ENCODE peak calls at places on chromosomes 4 and X, in seven cellular contexts. One of them, this sample, is unnamed.

GRCh38 chrX:39769748-39770147 is 328.0 kb downstream of the BCOR start:
- DNase-seq in WERI-Rb-1: no peak
- DNase-seq in heart right ventricle: no peak
- DNase-seq in GM06990: no peak
- DNase-seq in CD4-positive, alpha-beta T cell: no peak
- DNase-seq in HL-60: no peak
- DNase-seq in left ventricle myocardium inferior: no peak
- DNase-seq in this sample: no peak

GRCh38 chrX:150575415-150575814 is 7.0 kb downstream of the MTM1 start:
- DNase-seq in left ventricle myocardium inferior: no peak
- DNase-seq in WERI-Rb-1: no peak
- DNase-seq in CD4-positive, alpha-beta T cell: peak
- DNase-seq in HL-60: no peak
- DNase-seq in heart right ventricle: no peak
- DNase-seq in GM06990: no peak
- DNase-seq in this sample: no peak

GRCh38 chr4:86942185-86942666 is 7.4 kb downstream of the AFF1 start:
- DNase-seq in CD4-positive, alpha-beta T cell: no peak
- DNase-seq in left ventricle myocardium inferior: no peak
- DNase-seq in WERI-Rb-1: no peak
- DNase-seq in heart right ventricle: no peak
- DNase-seq in HL-60: no peak
- DNase-seq in GM06990: no peak
- DNase-seq in this sample: no peak

GRCh38 chrX:120790552-120790951 is 85.1 kb downstream of the CT47B1 start:
- DNase-seq in GM06990: no peak
- DNase-seq in heart right ventricle: no peak
- DNase-seq in HL-60: no peak
- DNase-seq in CD4-positive, alpha-beta T cell: no peak
- DNase-seq in left ventricle myocardium inferior: no peak
- DNase-seq in WERI-Rb-1: no peak
- DNase-seq in this sample: no peak

GRCh38 chr4:77619408-77619807 is 13.8 kb downstream of the CXCL13 start:
- DNase-seq in CD4-positive, alpha-beta T cell: no peak
- DNase-seq in heart right ventricle: no peak
- DNase-seq in left ventricle myocardium inferior: no peak
- DNase-seq in WERI-Rb-1: no peak
- DNase-seq in GM06990: no peak
- DNase-seq in HL-60: no peak
- DNase-seq in this sample: no peak

GRCh38 chrX:2348225-2348624 is 152.6 kb downstream of the DHRSX start:
- DNase-seq in heart right ventricle: no peak
- DNase-seq in CD4-positive, alpha-beta T cell: no peak
- DNase-seq in GM06990: no peak
- DNase-seq in left ventricle myocardium inferior: no peak
- DNase-seq in HL-60: no peak
- DNase-seq in WERI-Rb-1: no peak
- DNase-seq in this sample: no peak

GRCh38 chrX:21946925-21947641 is 6.6 kb downstream of the SMS start:
- DNase-seq in CD4-positive, alpha-beta T cell: no peak
- DNase-seq in HL-60: no peak
- DNase-seq in left ventricle myocardium inferior: no peak
- DNase-seq in WERI-Rb-1: peak
- DNase-seq in GM06990: no peak
- DNase-seq in heart right ventricle: no peak
- DNase-seq in this sample: no peak

GRCh38 chrX:56788717-56789122 is 59.7 kb downstream of the NBDY start:
- DNase-seq in WERI-Rb-1: peak
- DNase-seq in CD4-positive, alpha-beta T cell: peak
- DNase-seq in left ventricle myocardium inferior: no peak
- DNase-seq in HL-60: no peak
- DNase-seq in heart right ventricle: no peak
- DNase-seq in GM06990: no peak
- DNase-seq in this sample: no peak

GRCh38 chr4:2799971-2800690 is 7.2 kb downstream of the SH3BP2 start:
- DNase-seq in GM06990: peak
- DNase-seq in CD4-positive, alpha-beta T cell: no peak
- DNase-seq in HL-60: peak
- DNase-seq in WERI-Rb-1: no peak
- DNase-seq in left ventricle myocardium inferior: peak
- DNase-seq in heart right ventricle: no peak
- DNase-seq in this sample: peak

GRCh38 chr4:52932586-52933482 is 70.7 kb downstream of the RASL11B start:
- DNase-seq in heart right ventricle: no peak
- DNase-seq in HL-60: no peak
- DNase-seq in GM06990: no peak
- DNase-seq in left ventricle myocardium inferior: no peak
- DNase-seq in WERI-Rb-1: no peak
- DNase-seq in CD4-positive, alpha-beta T cell: no peak
- DNase-seq in this sample: no peak

GRCh38 chr4:75708218-75708691 is 16.1 kb upstream of the USO1 start:
- DNase-seq in HL-60: peak
- DNase-seq in WERI-Rb-1: peak
- DNase-seq in CD4-positive, alpha-beta T cell: peak
- DNase-seq in GM06990: peak
- DNase-seq in left ventricle myocardium inferior: no peak
- DNase-seq in heart right ventricle: no peak
- DNase-seq in this sample: no peak

GRCh38 chrX:12891915-12892506 is 14.4 kb upstream of the TLR8 start:
- DNase-seq in GM06990: peak
- DNase-seq in left ventricle myocardium inferior: no peak
- DNase-seq in HL-60: no peak
- DNase-seq in CD4-positive, alpha-beta T cell: no peak
- DNase-seq in WERI-Rb-1: no peak
- DNase-seq in heart right ventricle: no peak
- DNase-seq in this sample: no peak

GRCh38 chr4:11543710-11544109 is 115.0 kb upstream of the HS3ST1 start:
- DNase-seq in heart right ventricle: no peak
- DNase-seq in HL-60: no peak
- DNase-seq in GM06990: no peak
- DNase-seq in WERI-Rb-1: no peak
- DNase-seq in CD4-positive, alpha-beta T cell: no peak
- DNase-seq in left ventricle myocardium inferior: no peak
- DNase-seq in this sample: no peak

GRCh38 chr4:33063238-33063637 is 2343.1 kb downstream of the PCDH7 start:
- DNase-seq in HL-60: no peak
- DNase-seq in WERI-Rb-1: no peak
- DNase-seq in GM06990: no peak
- DNase-seq in left ventricle myocardium inferior: no peak
- DNase-seq in heart right ventricle: no peak
- DNase-seq in CD4-positive, alpha-beta T cell: no peak
- DNase-seq in this sample: no peak

GRCh38 chrX:25154168-25154567 is 138.4 kb upstream of the ARX start:
- DNase-seq in CD4-positive, alpha-beta T cell: no peak
- DNase-seq in heart right ventricle: no peak
- DNase-seq in left ventricle myocardium inferior: no peak
- DNase-seq in HL-60: no peak
- DNase-seq in WERI-Rb-1: no peak
- DNase-seq in GM06990: no peak
- DNase-seq in this sample: no peak

GRCh38 chrX:57918750-57919436 is 8.6 kb upstream of the ZXDA start:
- DNase-seq in WERI-Rb-1: no peak
- DNase-seq in heart right ventricle: peak
- DNase-seq in left ventricle myocardium inferior: peak
- DNase-seq in CD4-positive, alpha-beta T cell: no peak
- DNase-seq in HL-60: no peak
- DNase-seq in GM06990: no peak
- DNase-seq in this sample: peak

GRCh38 chr4:171985129-171985528 is 171.9 kb downstream of the GALNTL6 start:
- DNase-seq in left ventricle myocardium inferior: no peak
- DNase-seq in GM06990: no peak
- DNase-seq in CD4-positive, alpha-beta T cell: no peak
- DNase-seq in heart right ventricle: no peak
- DNase-seq in HL-60: no peak
- DNase-seq in WERI-Rb-1: no peak
- DNase-seq in this sample: no peak

GRCh38 chr4:133146574-133147198 is 2.4 kb upstream of the PCDH10 start:
- DNase-seq in CD4-positive, alpha-beta T cell: no peak
- DNase-seq in HL-60: no peak
- DNase-seq in GM06990: no peak
- DNase-seq in left ventricle myocardium inferior: no peak
- DNase-seq in heart right ventricle: no peak
- DNase-seq in WERI-Rb-1: peak
- DNase-seq in this sample: no peak

GRCh38 chr4:159540501-159540900 is 437.6 kb downstream of the RAPGEF2 start:
- DNase-seq in CD4-positive, alpha-beta T cell: no peak
- DNase-seq in heart right ventricle: no peak
- DNase-seq in left ventricle myocardium inferior: no peak
- DNase-seq in GM06990: no peak
- DNase-seq in HL-60: no peak
- DNase-seq in WERI-Rb-1: no peak
- DNase-seq in this sample: no peak

GRCh38 chr4:143183513-143184216 is 1.1 kb upstream of the USP38 start:
- DNase-seq in GM06990: no peak
- DNase-seq in left ventricle myocardium inferior: no peak
- DNase-seq in HL-60: peak
- DNase-seq in heart right ventricle: no peak
- DNase-seq in WERI-Rb-1: no peak
- DNase-seq in CD4-positive, alpha-beta T cell: no peak
- DNase-seq in this sample: no peak

GRCh38 chr4:130172156-130172555 is 1076.2 kb downstream of the C4orf33 start:
- DNase-seq in HL-60: no peak
- DNase-seq in GM06990: no peak
- DNase-seq in WERI-Rb-1: no peak
- DNase-seq in left ventricle myocardium inferior: no peak
- DNase-seq in heart right ventricle: no peak
- DNase-seq in CD4-positive, alpha-beta T cell: no peak
- DNase-seq in this sample: no peak

GRCh38 chrX:68841251-68842049 is 12.6 kb downstream of the EFNB1 start:
- DNase-seq in GM06990: no peak
- DNase-seq in CD4-positive, alpha-beta T cell: no peak
- DNase-seq in heart right ventricle: no peak
- DNase-seq in HL-60: peak
- DNase-seq in WERI-Rb-1: no peak
- DNase-seq in left ventricle myocardium inferior: peak
- DNase-seq in this sample: no peak

GRCh38 chr4:102794999-102795398 is 32.4 kb downstream of the UBE2D3 start:
- DNase-seq in left ventricle myocardium inferior: no peak
- DNase-seq in heart right ventricle: no peak
- DNase-seq in GM06990: no peak
- DNase-seq in HL-60: no peak
- DNase-seq in WERI-Rb-1: no peak
- DNase-seq in CD4-positive, alpha-beta T cell: no peak
- DNase-seq in this sample: no peak

DNA sequence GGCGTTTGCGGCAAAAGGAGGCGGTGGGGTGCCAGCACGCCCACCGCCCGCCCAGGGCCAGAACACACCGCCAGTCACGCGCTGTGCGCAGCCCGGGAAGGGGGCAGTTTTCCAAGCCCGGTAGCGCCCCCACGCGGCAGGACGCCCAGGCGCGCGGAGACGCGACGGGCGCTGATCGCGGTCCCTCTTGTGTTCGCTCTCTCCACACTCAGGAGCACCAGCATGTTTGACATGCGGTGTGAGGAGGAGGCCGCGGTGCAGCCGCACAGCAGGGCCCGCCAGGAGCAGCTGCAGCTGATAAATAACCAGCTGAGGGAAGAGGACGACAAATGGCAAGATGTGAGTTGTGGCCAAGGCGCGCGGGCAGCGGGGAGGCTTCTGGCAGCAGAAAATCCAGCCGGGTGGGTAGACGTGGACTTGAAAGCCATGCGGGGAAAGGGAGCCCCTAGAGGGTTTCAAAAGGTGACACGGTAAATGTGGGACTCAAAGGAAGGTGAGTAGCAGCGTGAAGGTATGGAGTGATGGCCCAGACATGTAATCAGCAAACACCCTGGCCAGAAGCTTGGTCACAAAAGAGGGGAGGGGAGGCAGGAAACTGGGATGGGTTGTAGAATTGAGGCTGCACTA is 104.1 kb downstream of the PHOX2B start:
- DNase-seq in WERI-Rb-1: peak
- DNase-seq in HL-60: no peak
- DNase-seq in CD4-positive, alpha-beta T cell: no peak
- DNase-seq in left ventricle myocardium inferior: peak
- DNase-seq in GM06990: peak
- DNase-seq in heart right ventricle: peak
- DNase-seq in this sample: peak
- TF ChIP-seq CTCF in WERI-Rb-1: peak
- TF ChIP-seq CTCF in HL-60: no peak
- TF ChIP-seq CTCF in CD4-positive, alpha-beta T cell: no peak
- TF ChIP-seq CTCF in left ventricle myocardium inferior: peak
- TF ChIP-seq CTCF in GM06990: peak
- TF ChIP-seq CTCF in heart right ventricle: peak
- TF ChIP-seq CTCF in this sample: peak

DNA sequence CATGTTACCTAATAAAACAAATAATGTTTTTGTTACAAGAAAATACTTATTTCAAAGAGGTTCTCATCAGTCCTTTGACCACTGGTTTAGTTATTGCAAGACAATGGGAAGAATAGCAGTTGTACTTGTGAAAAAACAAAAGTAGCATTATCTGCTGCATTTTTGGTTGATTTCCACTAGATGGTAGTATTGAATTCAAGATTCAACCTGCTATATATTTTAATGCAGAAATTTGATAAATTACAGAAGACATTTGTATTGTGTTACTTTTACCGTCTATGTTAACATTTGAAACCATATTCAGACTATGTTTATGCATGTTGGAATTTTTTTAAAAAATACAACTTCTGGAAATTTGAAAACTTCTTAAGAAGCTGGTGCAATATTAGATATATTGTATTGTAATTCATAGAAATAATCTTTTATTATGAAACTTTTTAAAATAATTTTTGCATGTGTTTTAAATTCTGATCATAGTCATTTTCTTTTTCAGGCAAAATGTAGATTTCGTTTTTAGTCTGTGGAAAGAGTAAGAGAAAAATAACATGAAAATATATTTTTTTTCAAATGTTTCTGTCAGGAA is 56.4 kb downstream of the SPCS3 start:
- DNase-seq in HL-60: no peak
- DNase-seq in left ventricle myocardium inferior: no peak
- DNase-seq in heart right ventricle: no peak
- DNase-seq in GM06990: no peak
- DNase-seq in WERI-Rb-1: no peak
- DNase-seq in CD4-positive, alpha-beta T cell: no peak
- DNase-seq in this sample: no peak
- TF ChIP-seq CTCF in HL-60: peak
- TF ChIP-seq CTCF in left ventricle myocardium inferior: peak
- TF ChIP-seq CTCF in heart right ventricle: peak
- TF ChIP-seq CTCF in GM06990: peak
- TF ChIP-seq CTCF in WERI-Rb-1: peak
- TF ChIP-seq CTCF in CD4-positive, alpha-beta T cell: peak
- TF ChIP-seq CTCF in this sample: no peak

GRCh38 chr4:58225460-58225859 is 1115.3 kb upstream of the IGFBP7 start:
- DNase-seq in left ventricle myocardium inferior: no peak
- DNase-seq in WERI-Rb-1: no peak
- DNase-seq in HL-60: no peak
- DNase-seq in GM06990: no peak
- DNase-seq in CD4-positive, alpha-beta T cell: no peak
- DNase-seq in heart right ventricle: no peak
- DNase-seq in this sample: no peak
- TF ChIP-seq CTCF in left ventricle myocardium inferior: no peak
- TF ChIP-seq CTCF in WERI-Rb-1: no peak
- TF ChIP-seq CTCF in HL-60: no peak
- TF ChIP-seq CTCF in GM06990: no peak
- TF ChIP-seq CTCF in CD4-positive, alpha-beta T cell: no peak
- TF ChIP-seq CTCF in heart right ventricle: peak
- TF ChIP-seq CTCF in this sample: no peak

DNA sequence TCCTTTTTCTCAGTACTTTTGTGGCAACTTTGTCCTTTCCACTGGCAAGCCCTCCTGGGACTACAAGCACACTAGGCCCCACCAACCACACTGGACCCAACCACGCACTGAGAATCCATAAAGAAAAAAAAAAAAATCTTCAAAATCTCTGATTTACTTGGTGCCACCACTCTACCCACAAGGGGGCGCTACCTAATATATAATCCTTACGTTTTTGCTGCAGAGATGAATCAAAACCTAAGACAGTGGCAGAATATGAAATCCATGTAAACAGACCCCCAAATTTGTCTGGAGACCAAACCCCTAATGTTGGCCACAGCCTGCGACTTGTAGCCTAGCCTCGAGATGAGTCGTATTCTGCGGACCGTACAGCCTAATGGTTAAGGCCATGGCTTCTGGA is 63.5 kb upstream of the ARHGAP36 start:
- DNase-seq in WERI-Rb-1: peak
- DNase-seq in heart right ventricle: no peak
- DNase-seq in CD4-positive, alpha-beta T cell: no peak
- DNase-seq in left ventricle myocardium inferior: no peak
- DNase-seq in GM06990: no peak
- DNase-seq in HL-60: peak
- DNase-seq in this sample: no peak
- TF ChIP-seq CTCF in WERI-Rb-1: no peak
- TF ChIP-seq CTCF in heart right ventricle: peak
- TF ChIP-seq CTCF in CD4-positive, alpha-beta T cell: no peak
- TF ChIP-seq CTCF in left ventricle myocardium inferior: peak
- TF ChIP-seq CTCF in GM06990: peak
- TF ChIP-seq CTCF in HL-60: no peak
- TF ChIP-seq CTCF in this sample: no peak